ENCODE peak calls at places on chromosomes 12 and 14, in seven cellular contexts. L, T, H, J, G, Z and X are unnamed samples.

GRCh38 chr12:2813573-2814185 is 1.2 kb downstream of the ITFG2 start:
- DNase-seq in L (peak), T (no peak), H (no peak), J (peak), G (peak), Z (no peak), X (no peak)

GRCh38 chr12:65333649-65334048 is 55.2 kb downstream of the MSRB3 start:
- DNase-seq in L (no peak), T (no peak), H (no peak), J (no peak), G (no peak), Z (no peak), X (no peak)

GRCh38 chr14:71324767-71325272 is 417.6 kb downstream of the PCNX1 start:
- DNase-seq in L (no peak), T (no peak), H (peak), J (no peak), G (peak), Z (no peak), X (no peak)

GRCh38 chr12:5889381-5890047 is 55.5 kb downstream of the ANO2 start:
- DNase-seq in L (peak), T (no peak), H (no peak), J (peak), G (no peak), Z (no peak), X (no peak)

GRCh38 chr12:65822732-65823480 is 1.4 kb upstream of the HMGA2 start:
- DNase-seq in L (peak), T (peak), H (no peak), J (peak), G (peak), Z (no peak), X (no peak)

GRCh38 chr14:22084393-22085281 is 411.0 kb upstream of the OR4E1 start:
- DNase-seq in L (peak), T (no peak), H (peak), J (peak), G (no peak), Z (no peak), X (no peak)

GRCh38 chr14:69876848-69877306 is 2.3 kb upstream of the SMOC1 start:
- DNase-seq in L (no peak), T (no peak), H (no peak), J (no peak), G (no peak), Z (no peak), X (no peak)

GRCh38 chr12:21130998-21131397 is at the start of gene SLCO1B1:
- DNase-seq in L (no peak), T (no peak), H (no peak), J (no peak), G (no peak), Z (no peak), X (no peak)

GRCh38 chr12:130651188-130651587 is 64.9 kb downstream of the RIMBP2 start:
- DNase-seq in L (no peak), T (no peak), H (no peak), J (no peak), G (no peak), Z (peak), X (no peak)

GRCh38 chr12:39553476-39553875 is 66.1 kb downstream of the ABCD2 start:
- DNase-seq in L (no peak), T (no peak), H (no peak), J (no peak), G (no peak), Z (no peak), X (no peak)

GRCh38 chr14:78967111-78967809 is 797.1 kb downstream of the NRXN3 start:
- DNase-seq in L (no peak), T (no peak), H (no peak), J (no peak), G (no peak), Z (no peak), X (no peak)

GRCh38 chr14:33030406-33030805 is 91.7 kb downstream of the NPAS3 start:
- DNase-seq in L (no peak), T (no peak), H (no peak), J (no peak), G (no peak), Z (no peak), X (no peak)

GRCh38 chr12:64836856-64837255 is 12.4 kb downstream of the TBC1D30 start:
- DNase-seq in L (no peak), T (no peak), H (no peak), J (no peak), G (no peak), Z (no peak), X (no peak)

GRCh38 chr12:58412466-58412865 is 471.1 kb downstream of the ATP23 start:
- DNase-seq in L (no peak), T (no peak), H (no peak), J (no peak), G (no peak), Z (no peak), X (no peak)

GRCh38 chr12:8491848-8492530 is 21.3 kb upstream of the CLEC4D start:
- DNase-seq in L (no peak), T (no peak), H (no peak), J (no peak), G (no peak), Z (no peak), X (no peak)

GRCh38 chr14:22472935-22473854 is 115.8 kb downstream of the DAD1 start:
- DNase-seq in L (peak), T (no peak), H (no peak), J (peak), G (peak), Z (no peak), X (peak)

GRCh38 chr12:62799126-62799736 is 135.7 kb downstream of the PPM1H start:
- DNase-seq in L (peak), T (peak), H (no peak), J (peak), G (peak), Z (no peak), X (peak)

GRCh38 chr12:49954863-49955830 is 4.6 kb downstream of the AQP2 start:
- DNase-seq in L (peak), T (no peak), H (no peak), J (no peak), G (no peak), Z (no peak), X (no peak)

DNA sequence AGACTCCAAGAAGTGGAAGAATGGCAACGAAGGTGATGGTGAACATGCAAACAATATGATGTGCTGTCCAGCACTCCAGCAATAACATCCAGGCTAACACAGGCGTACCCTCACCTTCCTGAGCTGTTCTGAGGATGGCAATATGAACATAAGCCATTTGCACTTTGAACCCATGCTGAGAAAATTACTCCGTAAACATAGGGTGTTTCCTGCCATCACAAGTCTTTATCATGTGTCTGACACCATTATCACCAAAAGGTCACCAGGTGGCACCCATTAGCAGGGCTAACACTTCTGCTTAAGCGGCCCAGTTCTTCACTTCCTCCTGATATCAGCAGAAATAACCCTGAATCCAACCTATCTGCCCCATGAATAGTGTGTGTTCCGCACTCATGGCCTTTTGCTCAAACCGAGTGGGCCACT is 482.8 kb downstream of the MED13L start:
- DNase-seq in L (no peak), T (no peak), H (no peak), J (peak), G (peak), Z (no peak), X (no peak)
- TF ChIP-seq CTCF in L (no peak), T (no peak), H (no peak), J (peak), G (peak), Z (no peak), X (no peak)

GRCh38 chr14:103107941-103108748 is 13.6 kb downstream of the EXOC3L4 start:
- DNase-seq in L (no peak), T (no peak), H (no peak), J (peak), G (no peak), Z (no peak), X (no peak)
- TF ChIP-seq EP300 in L (no peak), T (no peak), H (no peak), J (no peak), G (no peak), Z (no peak), X (no peak)

GRCh38 chr12:26187014-26187413 is 8.4 kb upstream of the SSPN start:
- DNase-seq in L (no peak), T (no peak), H (no peak), J (no peak), G (no peak), Z (no peak), X (no peak)

GRCh38 chr12:26188641-26189040 is 6.7 kb upstream of the SSPN start:
- DNase-seq in L (no peak), T (no peak), H (no peak), J (no peak), G (no peak), Z (no peak), X (no peak)

GRCh38 chr12:26185532-26186320 is 9.6 kb upstream of the SSPN start:
- DNase-seq in L (no peak), T (no peak), H (no peak), J (no peak), G (no peak), Z (no peak), X (no peak)

GRCh38 chr12:26188132-26188531 is 7.2 kb upstream of the SSPN start:
- DNase-seq in L (no peak), T (no peak), H (no peak), J (no peak), G (no peak), Z (no peak), X (no peak)

GRCh38 chr12:26187429-26187828 is 7.9 kb upstream of the SSPN start:
- DNase-seq in L (no peak), T (no peak), H (no peak), J (no peak), G (no peak), Z (no peak), X (no peak)
- TF ChIP-seq CTCF in L (no peak), T (no peak), H (peak), J (no peak), G (no peak), Z (no peak), X (no peak)

GRCh38 chr12:56119361-56119796 is 1.3 kb downstream of the ZC3H10 start:
- DNase-seq in L (peak), T (no peak), H (no peak), J (peak), G (peak), Z (peak), X (no peak)
- TF ChIP-seq EP300 in L (no peak), T (no peak), H (no peak), J (no peak), G (no peak), Z (no peak), X (no peak)

GRCh38 chr12:123530683-123531082 is 2.8 kb downstream of the RILPL1 start:
- DNase-seq in L (no peak), T (no peak), H (no peak), J (no peak), G (no peak), Z (no peak), X (no peak)
- TF ChIP-seq CTCF in L (no peak), T (no peak), H (no peak), J (no peak), G (no peak), Z (no peak), X (no peak)

DNA sequence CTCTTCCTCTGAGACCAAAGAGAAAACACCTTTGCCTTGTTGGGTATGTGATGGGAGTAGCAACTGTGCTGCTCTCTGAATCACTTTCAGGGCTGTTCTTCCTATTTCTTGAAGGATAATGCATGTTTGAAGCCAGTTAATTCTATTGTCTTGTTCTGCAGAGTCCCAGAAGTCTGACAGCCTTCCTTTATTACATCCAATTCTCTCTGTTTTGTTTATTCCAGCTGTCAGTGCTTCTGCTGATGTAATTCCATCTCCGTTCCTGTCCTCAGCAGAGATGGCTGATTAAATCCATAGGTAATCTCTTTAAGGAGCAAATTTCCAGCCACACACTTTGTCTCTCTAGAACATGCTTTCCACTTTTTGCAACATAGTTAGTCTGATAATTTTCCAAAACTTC is 59.7 kb downstream of the MGAT4C start:
- DNase-seq in L (no peak), T (no peak), H (no peak), J (no peak), G (no peak), Z (no peak), X (no peak)
- TF ChIP-seq EP300 in L (peak), T (no peak), H (no peak), J (no peak), G (no peak), Z (no peak), X (no peak)

GRCh38 chr12:110846615-110847566 is at the start of gene CCDC63:
- DNase-seq in L (peak), T (peak), H (no peak), J (peak), G (peak), Z (peak), X (peak)
- TF ChIP-seq CTCF in L (peak), T (peak), H (peak), J (peak), G (peak), Z (peak), X (peak)